ENCODE peak calls at places on chromosomes 4 and X, in nine cellular contexts. A is neural progenitor cell; Z is fibroblast of lung; J is A549; T is upper lobe of right lung; Q is lung; G is heart right ventricle; U is heart left ventricle; Y is CD8-positive, alpha-beta memory T cell. H is an unnamed sample. For H3K9me3, the result is how much of the 10 kb centered on the place peaks cover.

GRCh38 chr4:54473077-54473545 is 184.6 kb upstream of the KIT start:
- DNase-seq in U (no peak), G (no peak), J (peak), T (no peak), Q (no peak), Y (no peak), A (no peak), Z (no peak), H (no peak)

GRCh38 chr4:164888096-164888495 is 11.1 kb downstream of the APELA start:
- DNase-seq in Q (no peak), Z (no peak), G (no peak), T (no peak), U (no peak), A (no peak), Y (no peak), J (no peak), H (no peak)

GRCh38 chr4:113905301-113905700 is 74.1 kb downstream of the ARSJ start:
- DNase-seq in J (no peak), U (no peak), A (no peak), G (no peak), T (no peak), Z (peak), Y (no peak), Q (no peak), H (no peak)

GRCh38 chrX:107669885-107670628 is 41.7 kb downstream of the PRPS1 start:
- DNase-seq in A (no peak), Y (no peak), G (no peak), T (no peak), Q (no peak), J (no peak), Z (no peak), U (no peak), H (no peak)

GRCh38 chrX:69968956-69969355 is 80.8 kb downstream of the AWAT2 start:
- DNase-seq in Y (no peak), Q (no peak), J (no peak), G (no peak), A (no peak), U (no peak), T (no peak), Z (no peak), H (peak)

GRCh38 chr4:16752150-16752549 is 146.3 kb downstream of the LDB2 start:
- DNase-seq in U (no peak), G (no peak), J (no peak), Y (no peak), A (no peak), T (no peak), Z (peak), Q (no peak), H (no peak)

GRCh38 chr4:128835498-128836222 is 26.2 kb downstream of the JADE1 start:
- DNase-seq in Q (peak), A (no peak), Z (peak), J (no peak), U (peak), T (peak), Y (no peak), G (peak), H (no peak)

GRCh38 chr4:30840571-30840970 is 120.4 kb downstream of the PCDH7 start:
- DNase-seq in Z (peak), A (no peak), U (no peak), T (no peak), Y (no peak), Q (no peak), G (no peak), J (no peak), H (no peak)

GRCh38 chr4:112895785-112896184 is 153.7 kb upstream of the ANK2 start:
- DNase-seq in Z (peak), Y (no peak), J (no peak), A (peak), U (no peak), Q (no peak), T (no peak), G (no peak), H (no peak)

GRCh38 chrX:76253432-76253831 is 80.6 kb downstream of the PBDC1 start:
- DNase-seq in T (no peak), Z (peak), Q (no peak), A (peak), U (no peak), G (peak), J (peak), Y (no peak), H (peak)

GRCh38 chrX:98795636-98796035 is 1614.4 kb downstream of the PCDH19 start:
- DNase-seq in G (no peak), Q (no peak), J (no peak), Z (peak), A (no peak), T (no peak), U (no peak), Y (no peak), H (no peak)

DNA sequence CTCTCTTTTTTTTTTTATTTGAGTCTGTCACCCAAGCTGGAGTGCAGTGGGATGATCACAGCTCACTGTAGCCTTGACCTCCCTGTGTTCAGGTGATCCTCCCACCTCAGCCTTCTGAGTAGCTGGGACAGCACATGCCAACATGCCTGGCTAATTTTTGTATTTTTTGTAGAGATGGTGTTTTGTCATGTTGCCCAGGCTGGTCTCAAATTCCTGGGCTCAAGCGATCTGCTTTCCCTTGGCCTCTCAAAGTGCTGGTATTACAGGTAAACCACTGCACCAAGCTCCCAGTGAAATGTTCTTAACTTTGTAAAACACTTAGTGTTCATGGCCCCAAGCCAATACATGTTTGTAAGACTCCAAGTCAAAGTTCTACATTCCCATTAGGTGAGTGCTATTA is 316.1 kb downstream of the KCTD8 start:
- DNase-seq in U (no peak), T (no peak), A (no peak), Y (no peak), J (no peak), Q (no peak), G (no peak), Z (no peak), H (no peak)
- H3K9me3 ChIP-seq in U (under half), T (under half), A (under half), Y (under half), J (under half), Q (under half), G (under half), Z (under half), H (under half)

GRCh38 chr4:93152461-93152860 is 676.1 kb upstream of the ATOH1 start:
- DNase-seq in Y (no peak), Z (no peak), A (no peak), U (no peak), J (no peak), Q (no peak), T (no peak), G (no peak), H (no peak)

DNA sequence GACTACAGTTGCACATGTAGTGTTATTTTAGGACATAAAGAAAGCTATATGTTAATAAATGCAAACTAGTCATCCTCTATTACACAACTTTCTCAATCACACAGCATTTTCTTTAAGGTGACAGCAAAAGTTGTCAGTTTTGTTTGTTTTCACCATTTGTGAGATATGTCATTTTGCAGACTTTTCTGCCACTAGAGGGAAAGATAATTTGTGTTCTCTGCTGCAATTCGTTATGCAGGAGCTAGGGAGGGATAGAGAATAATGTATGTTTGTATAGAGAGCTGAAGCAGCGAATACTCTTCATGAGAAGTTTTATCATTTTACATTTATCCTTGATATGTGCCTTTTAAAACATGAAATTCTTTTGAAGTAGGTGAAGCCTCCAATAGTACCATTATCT is 670.6 kb upstream of the ATOH1 start:
- DNase-seq in Z (peak), G (no peak), J (peak), Q (no peak), U (no peak), A (no peak), T (no peak), Y (no peak), H (no peak)
- H3K4me3 ChIP-seq in Z (no peak), G (no peak), J (no peak), Q (no peak), U (no peak), A (no peak), T (no peak), Y (no peak), H (no peak)

DNA sequence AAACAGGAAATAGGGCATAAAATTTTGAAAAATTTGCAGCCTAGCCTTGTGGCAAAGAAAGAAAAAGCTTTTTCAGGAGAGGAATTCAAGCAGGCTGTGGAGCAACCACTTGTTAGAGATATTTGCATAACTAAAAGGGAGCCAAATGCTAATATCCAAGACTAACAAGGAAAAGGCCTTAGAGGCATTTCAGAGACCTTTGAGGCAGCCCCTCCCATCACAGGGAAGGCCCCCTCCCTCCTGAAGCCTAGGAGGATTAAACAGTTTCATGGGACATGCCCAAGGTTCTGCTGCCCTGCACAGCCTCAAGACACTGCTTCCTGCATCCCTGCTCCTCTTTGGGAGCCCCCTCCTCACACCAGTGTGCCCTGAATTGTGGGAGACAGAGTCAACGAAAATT is 275.4 kb upstream of the SFRP2 start:
- DNase-seq in A (no peak), Q (no peak), Y (no peak), Z (no peak), T (no peak), G (no peak), U (no peak), J (no peak), H (no peak)
- H3K9me3 ChIP-seq in A (under half), Q (under half), Y (under half), Z (under half), T (under half), G (under half), U (under half), J (under half), H (under half)

GRCh38 chr4:127141857-127142256 is 490.9 kb upstream of the INTU start:
- DNase-seq in J (no peak), G (no peak), Y (no peak), U (no peak), A (no peak), Q (no peak), Z (peak), T (no peak), H (no peak)
- H3K4me3 ChIP-seq in J (no peak), G (no peak), Y (no peak), U (no peak), A (no peak), Q (no peak), Z (no peak), T (no peak), H (no peak)

DNA sequence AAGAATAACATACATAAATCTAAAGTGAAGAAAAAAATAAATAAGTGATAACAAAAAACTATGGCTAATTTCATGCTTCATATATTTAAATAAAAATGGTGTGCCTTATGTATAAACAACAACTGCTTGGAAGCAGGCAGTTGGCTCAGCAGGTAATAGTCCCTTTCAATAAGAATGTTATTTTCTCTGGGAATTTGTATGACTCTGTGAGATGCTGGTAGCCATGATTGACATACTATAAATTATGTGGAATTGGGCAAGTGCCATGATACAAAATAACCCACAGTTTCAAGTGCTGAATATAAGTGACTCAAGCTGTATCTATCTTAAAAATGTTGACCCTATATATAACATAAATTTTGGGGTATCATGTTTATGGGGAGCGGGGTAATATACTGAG is 546.5 kb downstream of the SPOCK3 start:
- DNase-seq in T (no peak), U (no peak), J (no peak), Q (no peak), A (no peak), Y (no peak), Z (no peak), G (no peak), H (no peak)
- H3K9me3 ChIP-seq in T (under half), U (under half), J (under half), Q (under half), A (under half), Y (under half), Z (under half), G (under half), H (under half)

GRCh38 chr4:1171306-1172227 is 816 bp downstream of the SPON2 start:
- DNase-seq in G (no peak), A (peak), T (peak), Y (peak), U (peak), Z (no peak), Q (no peak), J (no peak), H (no peak)
- H3K4me3 ChIP-seq in G (peak), A (peak), T (peak), Y (peak), U (peak), Z (peak), Q (peak), J (no peak), H (peak)

GRCh38 chr4:576991-577498 is 950 bp upstream of the TMEM271 start:
- DNase-seq in Y (no peak), A (peak), T (no peak), G (no peak), J (no peak), Z (no peak), U (no peak), Q (no peak), H (no peak)
- H3K9me3 ChIP-seq in Y (under half), A (under half), T (under half), G (under half), J (under half), Z (under half), U (under half), Q (under half), H (under half)

DNA sequence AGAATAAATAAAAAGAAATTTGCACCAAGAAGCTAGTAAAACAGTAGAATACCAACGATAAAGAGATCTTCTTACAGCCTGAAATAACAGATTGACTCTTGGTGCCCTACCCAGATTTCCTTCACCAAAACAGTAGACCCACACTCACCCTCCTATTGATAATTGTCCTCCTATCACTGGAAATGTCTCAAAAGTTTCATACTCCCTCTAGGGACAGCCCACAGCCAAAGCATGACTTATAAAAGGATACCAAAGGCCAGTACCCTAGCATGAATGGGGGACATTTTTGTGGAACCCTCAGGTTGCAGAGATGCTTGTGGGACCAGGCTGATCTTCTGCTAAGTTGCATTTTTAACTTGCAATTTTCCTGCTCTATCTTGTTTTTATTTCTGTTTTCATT is 104.1 kb downstream of the INPP4B start:
- DNase-seq in G (no peak), U (no peak), Q (no peak), Y (no peak), A (peak), T (no peak), Z (no peak), J (no peak), H (no peak)
- H3K4me3 ChIP-seq in G (no peak), U (no peak), Q (no peak), Y (no peak), A (no peak), T (no peak), Z (no peak), J (no peak), H (no peak)

GRCh38 chrX:79511799-79512198 is 144.7 kb upstream of the ITM2A start:
- DNase-seq in G (no peak), U (no peak), A (no peak), Y (no peak), Z (no peak), Q (no peak), J (no peak), T (no peak), H (no peak)
- H3K9me3 ChIP-seq in G (under half), U (under half), A (under half), Y (under half), Z (under half), Q (under half), J (under half), T (under half), H (under half)

H was measured in tibial nerve.